ENCODE peak calls at places on chromosomes 3 and 15, in five cellular contexts. V is T1000, Z is heart right ventricle, Q is AG04449, F is NCI-H345. X is an unnamed sample.

GRCh38 chr3:115100172-115100571 is 46.9 kb downstream of the ZBTB20 start:
- DNase-seq in V (no peak), Q (no peak), Z (no peak), F (no peak), X (peak; percentile 78)

GRCh38 chr15:23422946-23423708 is 23.9 kb downstream of the GOLGA6L2 start:
- DNase-seq in Z (peak; percentile 23), V (no peak), Q (no peak), F (no peak), X (no peak)

GRCh38 chr3:42830437-42831320 is 21.4 kb downstream of the ACKR2 start:
- DNase-seq in F (peak; percentile 36), V (no peak), Z (no peak), Q (no peak), X (peak; percentile 32)

GRCh38 chr3:141955163-141955562 is 78.7 kb downstream of the ATP1B3 start:
- DNase-seq in Z (no peak), V (no peak), F (no peak), Q (no peak), X (no peak)

GRCh38 chr3:72123908-72124441 is 339.0 kb upstream of the PROK2 start:
- DNase-seq in V (peak; percentile 89), F (peak; percentile 69), Z (peak; percentile 22), Q (peak; percentile 91), X (peak; percentile 96)

GRCh38 chr15:43376017-43376705 is 5.3 kb downstream of the TUBGCP4 start:
- DNase-seq in Z (no peak), V (no peak), Q (no peak), F (peak; percentile 20), X (peak; percentile 47)

GRCh38 chr15:45349671-45350070 is 28.7 kb downstream of the GATM start:
- DNase-seq in F (no peak), V (no peak), Z (no peak), Q (no peak), X (no peak)

GRCh38 chr15:74768771-74769342 is 13.0 kb upstream of the CSK start:
- DNase-seq in V (no peak), Z (peak; percentile 58), F (peak; percentile 63), Q (no peak), X (peak; percentile 53)

GRCh38 chr15:90871097-90871715 is 2.8 kb downstream of the FURIN start:
- DNase-seq in Z (peak; percentile 53), Q (no peak), F (no peak), V (peak; percentile 19), X (no peak)

GRCh38 chr3:69066121-69066520 is 14.0 kb upstream of the TMF1 start:
- DNase-seq in Z (no peak), V (no peak), F (no peak), Q (no peak), X (no peak)

GRCh38 chr3:54547051-54547450 is 380.8 kb downstream of the LRTM1 start:
- DNase-seq in F (no peak), V (no peak), Q (no peak), Z (no peak), X (no peak)